ENCODE peak calls at places on chromosomes 1 and 21, in five cellular contexts. L is adrenal gland, I is left lung, W is ovary, Q is cardiac muscle cell. K is an unnamed sample.

GRCh38 chr1:212233321-212233720 is 51.9 kb upstream of the PPP2R5A start:
- DNase-seq in L (no peak), I (no peak), W (no peak), Q (no peak), K (no peak)

GRCh38 chr1:64686828-64687724 is 57.8 kb upstream of the RAVER2 start:
- DNase-seq in L (peak; percentile 52), I (no peak), W (no peak), Q (peak; percentile 45), K (no peak)

GRCh38 chr1:145979746-145980435 is 15.4 kb downstream of the POLR3GL start:
- DNase-seq in L (peak; percentile 46), I (peak; percentile 62), W (no peak), Q (no peak), K (peak; percentile 46)

GRCh38 chr1:114755006-114755936 is 2.5 kb downstream of the CSDE1 start:
- DNase-seq in L (no peak), I (no peak), W (no peak), Q (no peak), K (no peak)

GRCh38 chr1:109516872-109517271 is 7.3 kb upstream of the AMIGO1 start:
- DNase-seq in L (no peak), I (no peak), W (no peak), Q (no peak), K (no peak)

GRCh38 chr1:17075470-17076255 is 21.8 kb upstream of the SDHB start:
- DNase-seq in L (peak; percentile 46), I (no peak), W (no peak), Q (peak; percentile 17), K (no peak)

GRCh38 chr1:241701483-241702290 is 49.6 kb downstream of the WDR64 start:
- DNase-seq in L (no peak), I (no peak), W (no peak), Q (no peak), K (no peak)

GRCh38 chr1:3453891-3454810 is at the start of gene ARHGEF16:
- DNase-seq in L (peak; percentile 50), I (peak; percentile 83), W (peak; percentile 44), Q (peak; percentile 79), K (no peak)

GRCh38 chr1:212920895-212921294 is 29.4 kb upstream of the VASH2 start:
- DNase-seq in L (no peak), I (no peak), W (no peak), Q (no peak), K (no peak)

GRCh38 chr1:40059292-40059959 is 18.9 kb downstream of the CAP1 start:
- DNase-seq in L (no peak), I (no peak), W (no peak), Q (no peak), K (peak; percentile 36)

GRCh38 chr21:36579898-36580297 is 100.0 kb upstream of the CLDN14 start:
- DNase-seq in L (no peak), I (no peak), W (no peak), Q (no peak), K (no peak)

GRCh38 chr1:235009074-235009473 is 119.6 kb downstream of the TOMM20 start:
- DNase-seq in L (peak; percentile 3), I (no peak), W (no peak), Q (no peak), K (peak; percentile 67)

GRCh38 chr1:939511-940107 is 15.9 kb downstream of the SAMD11 start:
- DNase-seq in L (no peak), I (no peak), W (no peak), Q (no peak), K (no peak)

GRCh38 chr1:25148673-25149300 is 83.5 kb downstream of the SYF2 start:
- DNase-seq in L (no peak), I (no peak), W (no peak), Q (no peak), K (peak; percentile 26)

GRCh38 chr1:5514519-5515183 is 477.6 kb downstream of the NPHP4 start:
- DNase-seq in L (peak; percentile 70), I (peak; percentile 54), W (peak; percentile 75), Q (peak; percentile 75), K (no peak)

GRCh38 chr1:58652351-58653184 is 47.3 kb downstream of the MYSM1 start:
- DNase-seq in L (peak; percentile 63), I (peak; percentile 50), W (peak; percentile 62), Q (peak; percentile 82), K (peak; percentile 34)

GRCh38 chr1:65632230-65632629 is 160.5 kb upstream of the PDE4B start:
- DNase-seq in L (no peak), I (no peak), W (no peak), Q (no peak), K (no peak)

GRCh38 chr1:243849089-243850012 is 692 bp downstream of the AKT3 start:
- DNase-seq in L (peak; percentile 74), I (peak; percentile 43), W (peak; percentile 78), Q (peak; percentile 60), K (no peak)

GRCh38 chr1:95671098-95671497 is 437.1 kb downstream of the RWDD3 start:
- DNase-seq in L (no peak), I (no peak), W (no peak), Q (no peak), K (no peak)

GRCh38 chr1:119516680-119517079 is 9.7 kb downstream of the HSD3B1 start:
- DNase-seq in L (no peak), I (no peak), W (no peak), Q (no peak), K (no peak)

GRCh38 chr1:44501022-44501910 is 96.2 kb downstream of the RNF220 start:
- DNase-seq in L (no peak), I (no peak), W (no peak), Q (peak; percentile 46), K (no peak)

DNA sequence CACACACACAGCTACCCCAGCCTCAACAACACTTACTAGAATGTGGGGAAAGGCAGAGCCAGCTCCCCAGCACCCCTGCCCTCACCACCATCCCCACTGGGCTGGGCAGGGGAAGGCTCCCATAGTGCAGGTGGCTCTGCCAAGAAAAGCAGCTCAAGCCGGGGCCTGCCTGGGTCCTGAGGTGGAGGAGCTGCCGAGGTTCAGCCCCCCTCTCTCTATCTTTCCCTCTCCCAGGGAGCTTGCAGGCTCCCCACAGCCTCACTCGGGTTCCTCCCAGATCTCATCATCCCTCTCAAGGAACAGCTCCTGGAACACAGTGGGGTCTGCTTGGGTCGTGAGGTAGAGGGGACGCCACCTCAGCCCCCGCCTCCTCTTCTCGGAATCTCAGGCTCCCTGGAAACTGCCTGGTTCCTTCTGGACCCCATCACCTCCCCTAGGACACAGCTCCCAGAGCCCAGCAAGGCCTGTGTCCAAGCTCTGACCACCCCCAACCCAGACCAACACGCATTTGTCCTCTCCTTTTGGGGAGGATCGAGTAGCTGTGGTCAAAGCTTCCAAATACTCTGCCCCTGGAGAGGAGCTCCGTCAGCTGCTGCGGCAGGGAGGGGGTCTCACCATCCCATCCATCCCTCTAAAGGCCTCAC is 704 bp downstream of the S100A16 start:
- DNase-seq in L (no peak), I (no peak), W (peak; percentile 60), Q (no peak), K (no peak)
- H3K4me3 ChIP-seq in L (peak overlapping the region; percentile 56), I (peak overlapping the region; percentile 51), W (peak overlapping the region; percentile 74), Q (peak overlapping the region; percentile 50), K (no peak overlapping the region)

GRCh38 chr1:201882665-201883132 is 6.0 kb upstream of the SHISA4 start:
- DNase-seq in L (no peak), I (peak; percentile 67), W (no peak), Q (no peak), K (no peak)
- TF ChIP-seq CTCF in L (no peak), I (no peak), W (no peak), Q (no peak), K (peak; percentile 28)

GRCh38 chr21:39660191-39660590 is 47.5 kb downstream of the B3GALT5 start:
- DNase-seq in L (peak; percentile 52), I (no peak), W (no peak), Q (no peak), K (no peak)
- H3K4me3 ChIP-seq in L (no peak overlapping the region), I (no peak overlapping the region), W (no peak overlapping the region), Q (no peak overlapping the region), K (no peak overlapping the region)

GRCh38 chr1:229271448-229272120 is 673 bp downstream of the RAB4A start:
- DNase-seq in L (no peak), I (no peak), W (no peak), Q (peak; percentile 60), K (no peak)
- TF ChIP-seq CTCF in L (no peak), I (no peak), W (no peak), Q (peak; percentile 10), K (peak; percentile 39)

DNA sequence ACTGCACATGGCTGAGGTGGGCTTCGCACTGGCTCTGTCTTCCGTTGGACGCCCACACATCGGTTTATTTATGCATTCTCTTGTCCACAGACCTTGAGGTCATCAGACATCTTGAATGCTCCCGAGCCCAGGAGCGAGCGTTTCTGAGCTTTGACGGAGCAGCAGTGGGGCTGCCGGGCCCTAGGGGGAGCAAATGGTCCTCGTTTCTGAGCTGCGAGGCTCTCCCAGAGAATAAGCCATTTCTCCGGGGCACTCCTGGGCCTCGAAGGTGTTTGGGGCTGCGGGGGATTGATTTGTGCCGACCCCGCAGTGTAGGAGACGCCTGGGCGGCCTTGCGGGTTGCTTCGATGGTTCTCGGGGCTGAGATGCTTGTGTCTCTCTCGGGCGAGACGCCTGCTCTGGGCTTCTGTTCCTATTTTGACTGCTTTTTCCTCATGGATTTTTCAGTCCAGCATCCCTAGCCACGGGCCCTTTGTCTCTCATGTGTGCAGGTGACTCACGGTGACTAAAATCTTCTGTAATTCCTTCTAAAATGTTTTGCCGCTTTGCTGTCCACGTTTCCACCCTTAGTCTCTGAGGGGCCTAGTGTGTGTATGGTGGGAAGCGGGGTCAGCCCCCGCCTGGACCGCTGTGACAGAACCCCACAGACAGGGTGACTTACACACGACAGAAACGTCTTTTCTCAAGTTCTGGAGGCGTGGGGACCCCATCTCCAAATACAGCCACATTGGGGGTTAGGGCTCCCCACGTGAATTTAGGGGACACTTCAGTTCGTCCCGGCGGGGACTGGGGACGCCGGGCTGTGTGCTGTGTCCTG is 62.1 kb downstream of the FAAP20 start:
- DNase-seq in L (peak; percentile 57), I (no peak), W (peak; percentile 63), Q (peak; percentile 64), K (no peak)
- H3K4me3 ChIP-seq in L (peak overlapping the region; percentile 45), I (peak overlapping the region; percentile 46), W (peak overlapping the region; percentile 37), Q (peak overlapping the region; percentile 25), K (peak overlapping the region; percentile 38)

GRCh38 chr1:10530756-10531155 is 56.0 kb downstream of the PEX14 start:
- DNase-seq in L (no peak), I (no peak), W (no peak), Q (no peak), K (no peak)

GRCh38 chr1:10529096-10529495 is 54.3 kb downstream of the PEX14 start:
- DNase-seq in L (no peak), I (no peak), W (no peak), Q (no peak), K (no peak)

GRCh38 chr1:10529772-10530171 is 55.0 kb downstream of the PEX14 start:
- DNase-seq in L (no peak), I (no peak), W (no peak), Q (no peak), K (no peak)

GRCh38 chr1:10528066-10529014 is 53.6 kb downstream of the PEX14 start:
- DNase-seq in L (peak; percentile 74), I (peak; percentile 50), W (no peak), Q (peak; percentile 24), K (no peak)

GRCh38 chr1:10530281-10530740 is 55.6 kb downstream of the PEX14 start:
- DNase-seq in L (peak; percentile 78), I (peak; percentile 77), W (peak; percentile 76), Q (peak; percentile 81), K (no peak)
- TF ChIP-seq CTCF in L (peak; percentile 81), I (peak; percentile 76), W (peak; percentile 53), Q (peak; percentile 90), K (peak; percentile 61)

DNA sequence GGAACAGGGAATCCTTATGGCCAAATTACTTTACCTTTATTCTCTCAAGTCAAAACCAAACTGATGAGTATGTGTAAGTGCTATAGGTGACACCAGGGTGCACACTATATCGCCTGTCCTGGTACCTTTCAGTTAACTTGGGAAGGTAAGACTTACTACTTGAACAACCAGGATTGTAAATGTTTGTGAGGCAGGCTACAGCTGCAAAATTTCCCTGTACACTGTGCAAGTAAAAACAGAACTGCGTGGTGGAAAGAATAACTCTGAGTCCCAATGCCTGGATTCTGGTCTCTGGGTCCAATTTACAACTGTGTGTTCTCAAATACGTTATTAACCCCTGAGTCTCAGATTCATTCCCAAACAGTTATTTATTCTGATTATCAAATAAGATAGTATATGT is 73.5 kb downstream of the TENT5C start:
- DNase-seq in L (no peak), I (no peak), W (no peak), Q (no peak), K (no peak)
- H3K4me3 ChIP-seq in L (no peak overlapping the region), I (no peak overlapping the region), W (no peak overlapping the region), Q (no peak overlapping the region), K (no peak overlapping the region)

K was measured in GM12864.